ENCODE peak calls at places on chromosomes 12 and 14, in four cellular contexts. T is iPS DF 6.9, I is DND-41, S is stomach. A is an unnamed sample. For H3K4me1, the result is how much of the 10 kb centered on the place peaks cover.

GRCh38 chr12:13203028-13203922 is 6.7 kb downstream of the EMP1 start:
- DNase-seq in I (no peak), T (no peak), S (no peak), A (peak)

GRCh38 chr14:72495668-72496067 is 398.2 kb downstream of the DPF3 start:
- DNase-seq in I (no peak), T (no peak), S (no peak), A (no peak)

GRCh38 chr14:50082308-50082742 is 34.0 kb downstream of the VCPKMT start:
- DNase-seq in T (no peak), S (no peak), I (no peak), A (no peak)

GRCh38 chr12:69994593-69995222 is 169.7 kb downstream of the MYRFL start:
- DNase-seq in S (peak), T (no peak), I (no peak), A (no peak)

GRCh38 chr12:22821985-22822384 is 197.0 kb downstream of the ETNK1 start:
- DNase-seq in T (no peak), S (no peak), I (no peak), A (no peak)

GRCh38 chr12:46921754-46922113 is 95.9 kb upstream of the SLC38A4 start:
- DNase-seq in T (no peak), I (no peak), S (no peak), A (no peak)

GRCh38 chr14:37036669-37037341 is 135.6 kb downstream of the SLC25A21 start:
- DNase-seq in T (no peak), I (no peak), S (no peak), A (peak)

GRCh38 chr12:47071241-47071852 is 8.1 kb upstream of the PCED1B start:
- DNase-seq in S (no peak), T (no peak), I (no peak), A (peak)

GRCh38 chr12:113983777-113984448 is 17.8 kb upstream of the RBM19 start:
- DNase-seq in T (no peak), I (no peak), S (no peak), A (no peak)

GRCh38 chr12:50932787-50933280 is 19.5 kb upstream of the HIGD1C start:
- DNase-seq in S (no peak), I (no peak), T (no peak), A (no peak)

GRCh38 chr14:89504084-89504483 is 87.1 kb upstream of the FOXN3 start:
- DNase-seq in I (no peak), T (no peak), S (no peak), A (no peak)

GRCh38 chr12:122785503-122785902 is 11.1 kb downstream of the CCDC62 start:
- DNase-seq in S (no peak), T (no peak), I (no peak), A (no peak)

GRCh38 chr12:55929306-55929791 is 1.6 kb upstream of the DGKA start:
- DNase-seq in I (peak), T (no peak), S (peak), A (no peak)

GRCh38 chr14:101363880-101364391 is 197.4 kb upstream of the DIO3 start:
- DNase-seq in S (no peak), T (no peak), I (no peak), A (no peak)

GRCh38 chr12:81998761-81999378 is 239.7 kb upstream of the PPFIA2 start:
- DNase-seq in I (no peak), S (no peak), T (no peak), A (no peak)

GRCh38 chr12:112939761-112940357 is 1.6 kb downstream of the OAS3 start:
- DNase-seq in S (no peak), I (peak), T (no peak), A (no peak)

GRCh38 chr12:118126119-118126757 is 9.7 kb upstream of the PEBP1 start:
- DNase-seq in S (peak), T (no peak), I (no peak), A (no peak)

GRCh38 chr12:113938471-113938870 is 27.7 kb downstream of the RBM19 start:
- DNase-seq in S (no peak), T (no peak), I (no peak), A (no peak)

GRCh38 chr12:109739747-109740693 is 26.4 kb downstream of the FAM222A start:
- DNase-seq in T (peak), S (peak), I (no peak), A (peak)

GRCh38 chr12:57086951-57087688 is 1.8 kb upstream of the NAB2 start:
- DNase-seq in T (no peak), S (peak), I (peak), A (peak)

GRCh38 chr12:57088442-57089258 is at the start of gene NAB2:
- DNase-seq in I (peak), T (no peak), S (peak), A (peak)

GRCh38 chr12:57087689-57088441 is 1.0 kb upstream of the NAB2 start:
- DNase-seq in T (no peak), I (peak), S (peak), A (peak)

GRCh38 chr12:57089259-57090245 is 638 bp downstream of the NAB2 start:
- DNase-seq in S (peak), I (peak), T (no peak), A (peak)

GRCh38 chr12:57085999-57086950 is 2.6 kb upstream of the NAB2 start:
- DNase-seq in T (no peak), I (peak), S (peak), A (peak)
- H3K4me1 ChIP-seq in T (under half), I (under half), S (under half), A (under half)

GRCh38 chr14:52018970-52019369 is 29.6 kb downstream of the RTRAF start:
- DNase-seq in S (no peak), T (no peak), I (no peak), A (no peak)
- H3K4me1 ChIP-seq in S (half or more), T (under half), I (half or more), A (under half)

GRCh38 chr14:79201545-79202247 is 1009.6 kb downstream of the DIO2 start:
- DNase-seq in S (no peak), I (no peak), T (no peak), A (peak)
- H3K4me1 ChIP-seq in S (under half), I (under half), T (under half), A (under half)

DNA sequence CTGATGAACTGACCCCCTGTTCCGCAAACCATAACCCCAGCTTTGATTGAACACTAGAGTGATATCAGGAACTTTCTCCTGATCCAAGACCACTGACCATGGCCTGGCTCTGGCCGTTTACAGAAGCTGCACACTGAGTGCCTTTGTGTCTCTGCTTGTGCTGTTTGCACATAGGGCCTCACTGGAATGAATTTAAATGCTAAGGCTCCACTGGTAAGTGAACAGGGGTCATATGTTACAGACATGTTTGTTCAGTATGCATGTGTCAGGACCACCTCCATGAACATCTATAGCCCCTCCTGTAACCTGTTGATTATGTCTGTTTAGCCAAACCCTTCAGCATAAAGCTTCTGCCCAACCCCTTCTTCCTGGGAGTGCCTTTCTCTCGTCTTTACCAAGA is 1239.8 kb downstream of the TMEM121 start:
- DNase-seq in I (peak), S (no peak), T (no peak), A (no peak)
- H3K4me1 ChIP-seq in I (half or more), S (under half), T (under half), A (under half)

GRCh38 chr14:100282766-100283419 is 23.4 kb downstream of the SLC25A29 start:
- DNase-seq in T (no peak), S (peak), I (no peak), A (no peak)
- H3K4me1 ChIP-seq in T (under half), S (under half), I (under half), A (under half)

GRCh38 chr14:75545907-75546306 is 23.6 kb downstream of the BATF start:
- DNase-seq in I (no peak), S (no peak), T (no peak), A (no peak)
- H3K4me1 ChIP-seq in I (under half), S (under half), T (under half), A (under half)

A was measured in Caco-2.